ENCODE peak calls at places on chromosomes 2 and 18, in nine cellular contexts. R, A, P, M, S, E, Z, J and H are unnamed samples.

GRCh38 chr2:30339071-30339470 is 107.7 kb downstream of the LBH start:
- DNase-seq in J (no peak), Z (no peak), M (no peak), S (no peak), P (no peak), A (peak; percentile 84), R (no peak), E (no peak), H (no peak)

GRCh38 chr2:240149943-240150784 is 9.7 kb upstream of the OTOS start:
- DNase-seq in R (no peak), J (no peak), P (peak; percentile 18), M (peak; percentile 42), S (no peak), Z (peak; percentile 73), E (peak; percentile 55), A (peak; percentile 31), H (no peak)

GRCh38 chr2:235765181-235765820 is 271.5 kb downstream of the AGAP1 start:
- DNase-seq in J (no peak), M (no peak), E (peak; percentile 42), Z (no peak), P (peak; percentile 90), A (no peak), R (no peak), S (no peak), H (no peak)

GRCh38 chr2:113842919-113843736 is 46.8 kb upstream of the ACTR3 start:
- DNase-seq in E (no peak), Z (no peak), M (no peak), A (no peak), R (no peak), P (peak; percentile 98), S (no peak), J (no peak), H (no peak)

GRCh38 chr18:49168281-49168680 is 217.5 kb upstream of the SMAD7 start:
- DNase-seq in A (no peak), M (no peak), E (no peak), J (no peak), P (no peak), R (no peak), Z (no peak), S (no peak), H (no peak)

GRCh38 chr2:46909771-46910419 is 5.7 kb downstream of the MCFD2 start:
- DNase-seq in Z (no peak), S (peak; percentile 51), M (peak; percentile 42), J (no peak), R (no peak), P (peak; percentile 71), A (peak; percentile 80), E (peak; percentile 90), H (no peak)

GRCh38 chr18:21593540-21594257 is 6.8 kb downstream of the ESCO1 start:
- DNase-seq in J (no peak), R (no peak), M (peak; percentile 24), E (no peak), P (no peak), Z (no peak), A (peak; percentile 40), S (no peak), H (no peak)

GRCh38 chr18:22831441-22831904 is 101.7 kb upstream of the RBBP8 start:
- DNase-seq in J (no peak), S (peak; percentile 38), E (peak; percentile 57), R (no peak), Z (no peak), P (peak; percentile 74), M (peak; percentile 97), A (peak; percentile 8), H (no peak)

GRCh38 chr2:239805043-239805329 is 220.2 kb downstream of the NDUFA10 start:
- DNase-seq in M (no peak), Z (no peak), R (no peak), E (no peak), P (no peak), S (no peak), J (no peak), A (no peak), H (no peak)

GRCh38 chr2:150410809-150411208 is 76.7 kb downstream of the RND3 start:
- DNase-seq in M (no peak), R (no peak), E (peak; percentile 35), P (peak; percentile 73), A (no peak), S (no peak), J (no peak), Z (peak; percentile 9), H (no peak)

GRCh38 chr2:30234180-30234971 is 3.0 kb downstream of the LBH start:
- DNase-seq in E (peak; percentile 94), P (peak; percentile 91), M (no peak), R (no peak), J (no peak), S (peak; percentile 30), Z (no peak), A (peak; percentile 17), H (peak; percentile 45)

GRCh38 chr18:48548921-48549320 is 10.1 kb downstream of the CTIF start:
- DNase-seq in J (no peak), A (no peak), P (no peak), Z (no peak), R (no peak), S (no peak), M (no peak), E (no peak), H (no peak)

GRCh38 chr2:242046184-242046826 is 176.8 kb downstream of the RTP5 start:
- DNase-seq in E (no peak), Z (peak; percentile 41), S (no peak), M (no peak), R (no peak), P (no peak), A (no peak), J (no peak), H (no peak)

GRCh38 chr2:216596986-216597509 is 36.2 kb upstream of the IGFBP2 start:
- DNase-seq in P (peak; percentile 77), S (no peak), J (no peak), Z (no peak), A (no peak), R (no peak), M (peak; percentile 84), E (peak; percentile 20), H (no peak)

GRCh38 chr2:45812039-45812500 is 160.6 kb downstream of the PRKCE start:
- DNase-seq in J (no peak), Z (no peak), M (peak; percentile 31), E (peak; percentile 75), A (no peak), S (no peak), R (no peak), P (peak; percentile 31), H (no peak)
- TF ChIP-seq CTCF in J (no peak), Z (no peak), M (no peak), E (no peak), A (no peak), S (no peak), R (no peak), P (no peak), H (no peak)

DNA sequence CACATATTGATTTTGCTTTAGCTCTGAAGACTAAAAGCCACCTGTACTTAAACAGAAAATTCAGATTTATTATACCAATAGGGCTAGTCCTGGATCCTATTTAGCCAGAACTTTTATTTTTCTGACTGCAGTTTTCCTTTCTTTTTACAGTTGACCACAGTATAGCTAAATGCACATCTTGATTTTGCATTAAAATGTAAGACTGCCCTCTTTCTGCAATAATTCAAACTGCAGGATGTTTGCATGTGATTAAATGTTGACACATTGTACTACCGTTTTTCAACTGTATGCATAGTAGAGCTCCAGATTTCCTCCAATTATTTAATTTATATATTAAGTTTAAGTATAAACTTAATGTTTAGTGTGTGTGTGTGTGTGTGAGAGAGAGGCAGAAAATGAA is 1262.9 kb downstream of the SUCLG1 start:
- DNase-seq in S (no peak), E (peak; percentile 73), P (peak; percentile 30), A (no peak), R (no peak), M (peak; percentile 29), J (no peak), Z (no peak), H (no peak)
- TF ChIP-seq CTCF in S (peak; percentile 52), E (peak; percentile 78), P (peak; percentile 58), A (peak; percentile 4), R (peak; percentile 80), M (peak; percentile 39), J (peak; percentile 85), Z (peak; percentile 42), H (peak; percentile 25)

GRCh38 chr2:69720922-69721491 is 20.9 kb upstream of the ANXA4 start:
- DNase-seq in A (no peak), J (no peak), S (no peak), R (no peak), P (no peak), Z (peak; percentile 28), M (no peak), E (no peak), H (no peak)

GRCh38 chr2:69717902-69718301 is 24.0 kb upstream of the ANXA4 start:
- DNase-seq in S (no peak), M (no peak), J (no peak), Z (no peak), R (no peak), P (no peak), A (peak; percentile 66), E (no peak), H (no peak)

GRCh38 chr2:69718338-69718965 is 23.5 kb upstream of the ANXA4 start:
- DNase-seq in A (no peak), Z (no peak), P (no peak), E (no peak), S (no peak), R (no peak), J (no peak), M (no peak), H (no peak)

GRCh38 chr2:69723791-69724190 is 18.1 kb upstream of the ANXA4 start:
- DNase-seq in E (no peak), M (no peak), R (no peak), A (no peak), Z (no peak), P (no peak), S (no peak), J (no peak), H (no peak)

GRCh38 chr2:69720404-69720803 is 21.5 kb upstream of the ANXA4 start:
- DNase-seq in M (no peak), E (peak; percentile 38), R (no peak), S (no peak), P (no peak), A (no peak), Z (no peak), J (no peak), H (no peak)
- TF ChIP-seq CTCF in M (peak; percentile 32), E (peak; percentile 57), R (no peak), S (no peak), P (peak; percentile 51), A (peak; percentile 36), Z (peak; percentile 23), J (peak; percentile 74), H (no peak)

GRCh38 chr2:33529771-33530481 is 53.5 kb downstream of the RASGRP3 start:
- DNase-seq in M (peak; percentile 12), E (peak; percentile 75), R (no peak), P (peak; percentile 99), A (peak; percentile 67), S (no peak), J (no peak), Z (no peak), H (no peak)
- TF ChIP-seq CTCF in M (no peak), E (no peak), R (no peak), P (peak; percentile 28), A (no peak), S (no peak), J (peak; percentile 45), Z (no peak), H (no peak)

GRCh38 chr2:79040967-79041582 is 15.6 kb downstream of the REG3G start:
- DNase-seq in S (no peak), J (no peak), M (peak; percentile 23), P (no peak), E (peak; percentile 12), R (no peak), A (no peak), Z (peak; percentile 5), H (no peak)
- TF ChIP-seq CTCF in S (peak; percentile 24), J (peak; percentile 79), M (peak; percentile 46), P (no peak), E (peak; percentile 49), R (peak; percentile 48), A (peak; percentile 32), Z (peak; percentile 69), H (peak; percentile 52)